ENCODE peak calls at places on chromosome 4, in six cellular contexts. J, K, C, B, M and W are unnamed samples.

GRCh38 chr4:166527500-166527899 is 654.5 kb downstream of the TLL1 start:
- DNase-seq in M (no peak), C (no peak), B (no peak), K (no peak), J (no peak), W (peak; percentile 82)

GRCh38 chr4:2907706-2908293 is 55.4 kb downstream of the NOP14 start:
- DNase-seq in K (no peak), J (no peak), M (no peak), B (no peak), C (no peak), W (no peak)

GRCh38 chr4:3773552-3774001 is 7.4 kb downstream of the ADRA2C start:
- DNase-seq in M (no peak), C (no peak), J (no peak), B (no peak), K (no peak), W (no peak)

GRCh38 chr4:144583658-144584057 is 62.3 kb upstream of the HHIP start:
- DNase-seq in K (no peak), M (no peak), B (no peak), J (no peak), C (peak; percentile 58), W (peak; percentile 47)

GRCh38 chr4:26482508-26483462 is 7.5 kb downstream of the CCKAR start:
- DNase-seq in J (no peak), M (no peak), K (no peak), C (no peak), B (no peak), W (no peak)

GRCh38 chr4:87633239-87633638 is 16.8 kb upstream of the DMP1 start:
- DNase-seq in C (peak; percentile 8), M (no peak), J (no peak), K (no peak), B (no peak), W (peak; percentile 60)

GRCh38 chr4:128281354-128281753 is 6.3 kb downstream of the PGRMC2 start:
- DNase-seq in C (no peak), M (no peak), K (no peak), B (no peak), J (no peak), W (no peak)

GRCh38 chr4:52076731-52077130 is 25.6 kb downstream of the SPATA18 start:
- DNase-seq in C (no peak), M (no peak), B (peak; percentile 73), J (no peak), K (no peak), W (no peak)

GRCh38 chr4:56990109-56990508 is 11.4 kb downstream of the POLR2B start:
- DNase-seq in M (no peak), C (peak; percentile 22), J (no peak), K (no peak), B (no peak), W (peak; percentile 52)

GRCh38 chr4:24763631-24764302 is 31.6 kb upstream of the SOD3 start:
- DNase-seq in B (no peak), K (no peak), C (peak; percentile 58), M (no peak), J (no peak), W (no peak)